ENCODE peak calls at places on chromosomes 11 and 22, in ten cellular contexts. H is A172, P is NCI-H1092 treated with DMSO at 0.1 percent for 48 hours, S is GM23248, A is mesenchymal stem cell, E is H4, F is amygdala, X is iris pigment epithelial cell, G is AG04450, W is endothelial cell. L is an unnamed sample.

GRCh38 chr22:48711031-48711431 is 1116.6 kb downstream of the BRD1 start:
- DNase-seq in H (no peak), P (no peak), S (no peak), A (no peak), E (no peak), F (no peak), X (no peak), G (no peak), W (no peak), L (no peak)

GRCh38 chr22:31295831-31296230 is 3.5 kb upstream of the PIK3IP1 start:
- DNase-seq in H (peak; percentile 32), P (no peak), S (peak; percentile 32), A (peak; percentile 34), E (no peak), F (no peak), X (peak; percentile 60), G (no peak), W (no peak), L (no peak)

GRCh38 chr11:16410479-16410878 is 54.1 kb upstream of the SOX6 start:
- DNase-seq in H (no peak), P (no peak), S (no peak), A (no peak), E (peak; percentile 23), F (no peak), X (no peak), G (no peak), W (no peak), L (no peak)

GRCh38 chr22:16917144-16918003 is 90.6 kb downstream of the GAB4 start:
- DNase-seq in H (peak; percentile 39), P (peak; percentile 73), S (peak; percentile 68), A (no peak), E (peak; percentile 28), F (peak; percentile 30), X (peak; percentile 28), G (no peak), W (peak; percentile 64), L (peak; percentile 62)

GRCh38 chr11:69352181-69352580 is 58.2 kb downstream of the MYEOV start:
- DNase-seq in H (peak; percentile 27), P (no peak), S (peak; percentile 27), A (no peak), E (no peak), F (no peak), X (no peak), G (no peak), W (no peak), L (no peak)

GRCh38 chr11:47980907-47981621 is 705 bp downstream of the PTPRJ start:
- DNase-seq in H (no peak), P (peak; percentile 52), S (peak; percentile 82), A (peak; percentile 59), E (no peak), F (peak; percentile 52), X (no peak), G (no peak), W (peak; percentile 60), L (peak; percentile 42)

GRCh38 chr11:57460017-57460755 is at the start of gene RTN4RL2:
- DNase-seq in H (peak; percentile 41), P (peak; percentile 24), S (peak; percentile 67), A (peak; percentile 52), E (peak; percentile 63), F (no peak), X (peak; percentile 28), G (no peak), W (peak; percentile 51), L (peak; percentile 45)

GRCh38 chr11:112835556-112835955 is 125.7 kb upstream of the NCAM1 start:
- DNase-seq in H (no peak), P (no peak), S (no peak), A (no peak), E (no peak), F (no peak), X (no peak), G (no peak), W (no peak), L (no peak)

GRCh38 chr11:12330491-12331231 is 46.7 kb upstream of the PARVA start:
- DNase-seq in H (no peak), P (peak; percentile 90), S (peak; percentile 30), A (peak; percentile 11), E (no peak), F (peak; percentile 59), X (no peak), G (no peak), W (no peak), L (no peak)

GRCh38 chr11:2512431-2513407 is 67.9 kb downstream of the KCNQ1 start:
- DNase-seq in H (no peak), P (no peak), S (no peak), A (no peak), E (no peak), F (no peak), X (no peak), G (no peak), W (no peak), L (peak; percentile 26)

GRCh38 chr22:35301370-35301874 is 1.7 kb downstream of the TOM1 start:
- DNase-seq in H (peak; percentile 11), P (no peak), S (peak; percentile 98), A (peak; percentile 99), E (peak; percentile 64), F (no peak), X (peak; percentile 99), G (peak; percentile 70), W (no peak), L (peak; percentile 80)

L was measured in lung.